ENCODE peak calls at places on chromosome 12, in seven cellular contexts. J is endothelial cell, B is lower leg skin, U is AG10803, P is left ventricle myocardium inferior, A is B cell, V is choroid plexus epithelial cell. O is an unnamed sample.

GRCh38 chr12:62660763-62661162 is 194.1 kb downstream of the MON2 start:
- DNase-seq in J (no peak), U (peak), B (peak), V (peak), A (no peak), P (no peak), O (no peak)

GRCh38 chr12:117090816-117091711 is 8.2 kb downstream of the TESC start:
- DNase-seq in V (no peak), U (no peak), P (no peak), A (no peak), J (no peak), B (no peak), O (no peak)

GRCh38 chr12:56256326-56256960 is 1.7 kb downstream of the ANKRD52 start:
- DNase-seq in A (no peak), U (peak), B (no peak), V (peak), P (no peak), J (no peak), O (peak)

GRCh38 chr12:4273651-4274395 is at the start of gene CCND2:
- DNase-seq in U (peak), A (peak), V (peak), P (peak), J (peak), B (peak), O (peak)

GRCh38 chr12:13816394-13816793 is 165.0 kb downstream of the GRIN2B start:
- DNase-seq in P (no peak), A (no peak), U (no peak), B (no peak), V (no peak), J (no peak), O (no peak)

GRCh38 chr12:14213542-14213941 is 151.9 kb upstream of the ATF7IP start:
- DNase-seq in A (no peak), B (no peak), P (no peak), V (no peak), U (no peak), J (no peak), O (no peak)

GRCh38 chr12:77342275-77342674 is 276.9 kb upstream of the E2F7 start:
- DNase-seq in A (no peak), U (no peak), P (no peak), J (no peak), V (no peak), B (no peak), O (no peak)

GRCh38 chr12:24596768-24597388 is 352.0 kb downstream of the BCAT1 start:
- DNase-seq in J (no peak), B (no peak), U (peak), P (no peak), V (peak), A (no peak), O (no peak)

GRCh38 chr12:132148368-132149045 is 4.2 kb downstream of the NOC4L start:
- DNase-seq in B (no peak), J (no peak), U (no peak), V (no peak), P (peak), A (no peak), O (no peak)

GRCh38 chr12:118307069-118307954 is 65.4 kb downstream of the TAOK3 start:
- DNase-seq in A (no peak), P (no peak), J (no peak), B (no peak), V (peak), U (peak), O (peak)

GRCh38 chr12:52561880-52562449 is 9.0 kb upstream of the KRT71 start:
- DNase-seq in A (no peak), V (peak), U (no peak), P (no peak), B (no peak), J (no peak), O (no peak)

GRCh38 chr12:8894986-8895385 is 19.3 kb upstream of the PHC1 start:
- DNase-seq in A (no peak), P (no peak), J (no peak), B (no peak), V (no peak), U (no peak), O (no peak)

GRCh38 chr12:1917172-1918070 is 1.0 kb downstream of the CACNA2D4 start:
- DNase-seq in J (no peak), U (no peak), A (peak), V (no peak), B (peak), P (no peak), O (no peak)

GRCh38 chr12:3551386-3551785 is 60.4 kb downstream of the PRMT8 start:
- DNase-seq in A (no peak), B (peak), V (no peak), P (peak), U (no peak), J (no peak), O (no peak)

GRCh38 chr12:4825139-4825858 is 84.4 kb upstream of the KCNA1 start:
- DNase-seq in J (no peak), A (no peak), B (no peak), P (no peak), U (no peak), V (no peak), O (no peak)

GRCh38 chr12:10212623-10213131 is at the start of gene GABARAPL1:
- DNase-seq in A (peak), P (peak), U (peak), J (peak), B (peak), V (peak), O (peak)

GRCh38 chr12:95506707-95507523 is 33.0 kb downstream of the METAP2 start:
- DNase-seq in J (no peak), V (peak), U (peak), A (no peak), P (no peak), B (no peak), O (no peak)

GRCh38 chr12:57430931-57431566 is at the start of gene R3HDM2:
- DNase-seq in P (peak), U (peak), J (peak), B (peak), A (peak), V (peak), O (peak)

GRCh38 chr12:47686645-47687240 is 19.1 kb downstream of the RPAP3 start:
- DNase-seq in J (peak), B (no peak), A (peak), V (peak), U (peak), P (no peak), O (peak)

GRCh38 chr12:105978276-105978675 is 160.5 kb downstream of the NUAK1 start:
- DNase-seq in J (no peak), B (no peak), A (no peak), P (no peak), V (no peak), U (no peak), O (no peak)

GRCh38 chr12:78316150-78316549 is 485.5 kb downstream of the NAV3 start:
- DNase-seq in P (no peak), V (no peak), U (no peak), J (no peak), A (no peak), B (no peak), O (no peak)

GRCh38 chr12:51210690-51211395 is 7.0 kb downstream of the POU6F1 start:
- DNase-seq in B (no peak), J (no peak), U (no peak), V (no peak), A (no peak), P (no peak), O (no peak)

GRCh38 chr12:105724651-105725050 is 394.2 kb downstream of the C12orf75 start:
- DNase-seq in V (no peak), B (no peak), J (no peak), U (peak), P (no peak), A (no peak), O (no peak)

GRCh38 chr12:65500121-65500846 is 221.8 kb downstream of the MSRB3 start:
- DNase-seq in P (no peak), U (peak), V (no peak), A (no peak), J (no peak), B (no peak), O (no peak)

GRCh38 chr12:53200107-53200457 is 7.0 kb downstream of the ITGB7 start:
- DNase-seq in A (no peak), B (peak), V (no peak), P (no peak), J (no peak), U (no peak), O (no peak)

GRCh38 chr12:87382959-87383591 is 646.1 kb downstream of the C12orf50 start:
- DNase-seq in P (no peak), A (no peak), J (no peak), V (no peak), B (no peak), U (no peak), O (no peak)

GRCh38 chr12:79674629-79675028 is 16.1 kb downstream of the PAWR start:
- DNase-seq in A (no peak), U (peak), P (no peak), J (no peak), B (no peak), V (peak), O (no peak)

GRCh38 chr12:14272954-14273910 is 92.2 kb upstream of the ATF7IP start:
- DNase-seq in V (peak), B (no peak), A (peak), U (no peak), J (no peak), P (no peak), O (no peak)

GRCh38 chr12:66956300-66956699 is 277.4 kb upstream of the GRIP1 start:
- DNase-seq in A (no peak), U (no peak), V (no peak), P (no peak), J (no peak), B (no peak), O (no peak)

GRCh38 chr12:58433969-58434368 is 486.3 kb downstream of the LRIG3 start:
- DNase-seq in V (no peak), A (no peak), U (no peak), J (no peak), B (no peak), P (no peak), O (no peak)

GRCh38 chr12:53612978-53613377 is 13.2 kb downstream of the ATF7 start:
- DNase-seq in B (no peak), U (no peak), P (no peak), V (no peak), A (no peak), J (no peak), O (no peak)

GRCh38 chr12:81022531-81022930 is 55.3 kb upstream of the ACSS3 start:
- DNase-seq in V (peak), P (no peak), U (peak), B (no peak), J (no peak), A (no peak), O (no peak)

GRCh38 chr12:24416423-24417109 is 467.1 kb upstream of the SOX5 start:
- DNase-seq in A (peak), J (no peak), V (no peak), P (no peak), U (no peak), B (no peak), O (no peak)

GRCh38 chr12:109836916-109837315 is 3.7 kb upstream of the TRPV4 start:
- DNase-seq in P (no peak), J (no peak), B (no peak), V (no peak), U (peak), A (no peak), O (no peak)

GRCh38 chr12:77204055-77204454 is 138.7 kb upstream of the E2F7 start:
- DNase-seq in A (no peak), P (no peak), B (no peak), J (no peak), V (peak), U (no peak), O (no peak)

GRCh38 chr12:45192041-45192695 is 23.7 kb upstream of the ANO6 start:
- DNase-seq in B (no peak), A (no peak), P (no peak), J (no peak), U (peak), V (peak), O (no peak)

GRCh38 chr12:19669793-19670192 is 230.5 kb downstream of the AEBP2 start:
- DNase-seq in B (no peak), J (no peak), V (no peak), U (no peak), A (no peak), P (no peak), O (no peak)

GRCh38 chr12:75889214-75889613 is 142.4 kb downstream of the PHLDA1 start:
- DNase-seq in V (no peak), U (no peak), A (no peak), B (no peak), P (no peak), J (no peak), O (no peak)

GRCh38 chr12:114703060-114703493 is 19.1 kb upstream of the TBX3 start:
- DNase-seq in A (no peak), V (no peak), J (no peak), P (no peak), B (no peak), U (no peak), O (no peak)
- TF ChIP-seq CTCF in A (no peak), V (no peak), J (no peak), P (no peak), B (no peak), U (no peak), O (no peak)

GRCh38 chr12:15558915-15559528 is 230.2 kb downstream of the EPS8 start:
- DNase-seq in A (no peak), V (peak), J (no peak), B (no peak), P (no peak), U (peak), O (no peak)

GRCh38 chr12:15550778-15551177 is 228.5 kb downstream of the PTPRO start:
- DNase-seq in A (no peak), V (no peak), B (no peak), J (no peak), U (no peak), P (no peak), O (no peak)

GRCh38 chr12:15555466-15555865 is 233.2 kb downstream of the PTPRO start:
- DNase-seq in A (no peak), V (peak), J (no peak), U (peak), P (no peak), B (no peak), O (no peak)

GRCh38 chr12:15562263-15562662 is 226.9 kb downstream of the EPS8 start:
- DNase-seq in P (no peak), J (no peak), U (no peak), A (no peak), V (no peak), B (no peak), O (peak)

GRCh38 chr12:15556411-15556810 is 232.8 kb downstream of the EPS8 start:
- DNase-seq in U (peak), V (peak), J (no peak), A (no peak), B (no peak), P (no peak), O (no peak)
- TF ChIP-seq CTCF in U (no peak), V (no peak), J (no peak), A (no peak), B (no peak), P (no peak), O (no peak)

GRCh38 chr12:6965026-6965661 is 5.3 kb downstream of the PHB2 start:
- DNase-seq in A (peak), V (peak), J (peak), B (peak), P (peak), U (peak), O (peak)
- TF ChIP-seq CTCF in A (peak), V (peak), J (peak), B (peak), P (peak), U (peak), O (peak)

GRCh38 chr12:16266085-16266484 is 11.4 kb downstream of the SLC15A5 start:
- DNase-seq in J (no peak), P (no peak), U (no peak), V (no peak), B (no peak), A (no peak), O (no peak)

GRCh38 chr12:16272222-16272621 is 5.3 kb downstream of the SLC15A5 start:
- DNase-seq in B (no peak), P (no peak), J (no peak), V (no peak), A (no peak), U (no peak), O (no peak)

GRCh38 chr12:16269941-16270340 is 7.5 kb downstream of the SLC15A5 start:
- DNase-seq in B (no peak), U (no peak), V (no peak), J (no peak), A (no peak), P (no peak), O (no peak)
- TF ChIP-seq CTCF in B (no peak), U (no peak), V (no peak), J (no peak), A (no peak), P (no peak), O (no peak)

GRCh38 chr12:69595689-69596088 is 10.4 kb downstream of the CCT2 start:
- DNase-seq in A (no peak), V (no peak), J (no peak), P (no peak), U (no peak), B (no peak), O (no peak)
- TF ChIP-seq CTCF in A (no peak), V (no peak), J (no peak), P (peak), U (no peak), B (no peak), O (no peak)

DNA sequence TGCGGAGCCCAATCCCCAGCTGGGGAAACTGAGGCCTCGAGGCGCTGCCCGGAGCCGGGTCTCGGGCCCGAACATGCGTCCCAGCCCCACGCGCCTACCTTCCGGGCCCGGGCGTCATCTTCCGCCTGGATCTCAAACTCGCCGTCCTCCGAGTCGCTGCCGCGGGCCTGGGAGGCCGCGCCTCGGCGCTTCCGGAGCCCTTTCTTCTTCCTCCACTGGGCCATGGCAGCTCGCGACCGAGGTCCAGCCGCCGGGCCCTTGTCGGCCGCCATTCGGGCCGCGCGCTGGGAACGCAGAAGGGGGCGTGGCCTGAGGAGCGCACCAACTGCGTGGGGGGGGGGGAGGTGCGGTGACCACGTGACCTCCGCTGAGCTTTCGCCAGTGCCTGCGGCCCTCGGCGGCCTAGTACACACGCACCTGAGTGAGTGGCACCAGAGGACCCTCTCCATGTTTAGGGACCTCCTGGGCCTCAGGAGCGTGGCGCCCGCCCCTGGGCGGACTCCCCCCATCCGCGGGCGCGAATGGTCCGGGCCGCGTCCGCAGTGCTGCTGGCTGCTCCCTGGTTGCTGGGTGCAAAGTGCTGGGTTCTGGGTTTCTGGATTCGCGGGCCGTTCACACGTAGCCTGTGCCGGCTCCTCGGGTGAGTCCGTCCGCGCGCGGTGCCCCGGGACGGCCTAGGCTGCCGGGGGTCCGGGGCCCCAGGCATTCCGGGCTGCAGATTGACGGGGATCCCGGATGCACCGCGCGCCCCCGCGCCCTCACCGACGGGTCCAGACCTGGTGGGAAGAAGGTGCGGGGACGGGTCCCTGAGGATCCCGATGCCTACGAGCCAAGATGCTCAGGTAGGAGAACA is at the start of the genes DDX54 and RITA1:
- DNase-seq in P (peak), J (peak), U (peak), B (peak), V (peak), A (peak), O (peak)
- TF ChIP-seq CTCF in P (no peak), J (no peak), U (no peak), B (no peak), V (no peak), A (no peak), O (no peak)